ENCODE peak calls at places on chromosomes 4 and X, in five cellular contexts. F is A549, M is K562, J is stomach, R is transverse colon. N is an unnamed sample.

GRCh38 chr4:154490589-154491340 is 834 bp downstream of the DCHS2 start:
- DNase-seq in M (no peak), J (no peak), R (peak), F (no peak), N (peak)

GRCh38 chr4:140094701-140095420 is 59.1 kb downstream of the MAML3 start:
- DNase-seq in R (peak), J (peak), F (peak), M (no peak), N (peak)

GRCh38 chr4:105373324-105373723 is 100.5 kb downstream of the PPA2 start:
- DNase-seq in F (no peak), J (no peak), R (no peak), M (no peak), N (no peak)

GRCh38 chr4:83651846-83652245 is 115.9 kb downstream of the GPAT3 start:
- DNase-seq in M (no peak), R (no peak), F (no peak), J (no peak), N (no peak)

GRCh38 chr4:168514249-168514852 is 17.5 kb downstream of the PALLD start:
- DNase-seq in F (no peak), R (no peak), M (no peak), J (no peak), N (no peak)

GRCh38 chr4:169307581-169307980 is 36.8 kb upstream of the SH3RF1 start:
- DNase-seq in F (no peak), M (no peak), J (peak), R (no peak), N (no peak)

GRCh38 chr4:122854860-122855259 is 28.2 kb downstream of the FGF2 start:
- DNase-seq in F (no peak), J (no peak), R (no peak), M (no peak), N (no peak)

GRCh38 chr4:76923619-76924357 is 25.8 kb upstream of the SEPTIN11 start:
- DNase-seq in M (no peak), J (no peak), F (no peak), R (no peak), N (no peak)

GRCh38 chrX:18995216-18995615 is 11.3 kb upstream of the PHKA2 start:
- DNase-seq in J (no peak), M (no peak), F (peak), R (no peak), N (no peak)

GRCh38 chrX:136268051-136269048 is 17.1 kb upstream of the MAP7D3 start:
- DNase-seq in J (no peak), M (peak), F (peak), R (peak), N (no peak)

GRCh38 chr4:20773144-20773997 is 73.1 kb downstream of the PACRGL start:
- DNase-seq in J (peak), F (peak), R (peak), M (peak), N (peak)

GRCh38 chr4:2800691-2801596 is 8.1 kb downstream of the SH3BP2 start:
- DNase-seq in J (peak), M (peak), R (peak), F (no peak), N (peak)

GRCh38 chrX:37685452-37686347 is at the start of gene XK:
- DNase-seq in M (peak), F (peak), J (peak), R (peak), N (peak)

GRCh38 chr4:40057540-40058091 is 966 bp downstream of the N4BP2 start:
- DNase-seq in J (peak), M (peak), R (peak), F (peak), N (peak)

GRCh38 chr4:40058121-40058520 is 1.5 kb downstream of the N4BP2 start:
- DNase-seq in F (no peak), R (no peak), M (peak), J (no peak), N (no peak)

GRCh38 chr4:40055379-40055872 is 1.2 kb upstream of the N4BP2 start:
- DNase-seq in R (no peak), F (no peak), M (peak), J (no peak), N (no peak)

GRCh38 chr4:40055873-40056721 is 553 bp upstream of the N4BP2 start:
- DNase-seq in R (peak), J (peak), M (peak), F (peak), N (peak)

GRCh38 chr4:40056722-40057539 is at the start of gene N4BP2:
- DNase-seq in F (peak), J (peak), M (peak), R (peak), N (peak)
- TF ChIP-seq CTCF in F (peak), J (no peak), M (peak), R (peak), N (peak)

DNA sequence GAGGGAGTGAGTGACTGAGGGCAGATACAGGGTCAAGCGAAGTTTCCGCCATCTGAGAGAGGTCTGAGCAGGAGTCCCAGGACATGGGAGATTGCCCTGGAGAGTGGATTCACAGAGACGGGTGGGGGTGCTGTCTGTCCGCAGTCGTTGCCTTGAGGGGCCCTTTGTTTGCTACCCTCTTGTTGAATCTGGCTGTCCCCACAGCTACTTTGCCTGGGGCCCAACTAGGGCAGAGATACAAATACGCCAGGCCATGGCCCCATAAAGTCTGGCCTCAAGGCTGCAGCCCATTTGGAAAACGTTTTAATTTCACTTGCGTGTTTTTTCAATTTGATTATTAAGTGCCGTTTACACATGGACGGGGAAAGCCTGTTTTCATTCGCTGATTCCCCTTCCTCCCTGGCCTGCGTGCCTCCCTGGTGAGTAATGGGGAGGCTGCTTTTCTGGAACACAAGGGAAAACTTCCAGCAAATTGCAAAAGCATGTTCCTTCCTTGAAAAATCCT is 134.4 kb downstream of the SMIM20 start:
- DNase-seq in F (no peak), J (no peak), M (no peak), R (peak), N (peak)
- TF ChIP-seq EP300 in F (no peak), J (peak), M (no peak), R (peak), N (no peak)

DNA sequence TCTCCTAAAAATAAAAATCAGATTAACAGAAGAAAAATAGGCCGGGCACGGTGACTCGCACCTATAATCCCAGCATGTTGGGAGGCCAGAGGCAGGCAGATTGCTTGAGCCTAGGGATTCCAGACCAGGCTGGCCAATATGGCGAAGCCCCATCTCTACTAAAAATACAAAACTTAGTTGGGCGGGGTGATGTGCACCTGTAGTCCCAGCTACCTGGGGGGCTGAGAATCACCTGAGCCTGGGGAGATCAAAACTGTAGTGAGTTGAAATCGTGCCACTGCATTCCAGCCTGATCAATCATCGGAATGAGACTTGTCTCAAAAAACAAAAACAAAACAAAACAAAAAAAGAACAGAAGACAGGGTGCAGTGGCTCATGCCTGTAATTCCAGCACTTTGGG is 32.8 kb upstream of the NOCT start:
- DNase-seq in J (no peak), F (no peak), M (no peak), R (no peak), N (no peak)
- H3K27ac ChIP-seq in J (peak), F (no peak), M (no peak), R (peak), N (no peak)

DNA sequence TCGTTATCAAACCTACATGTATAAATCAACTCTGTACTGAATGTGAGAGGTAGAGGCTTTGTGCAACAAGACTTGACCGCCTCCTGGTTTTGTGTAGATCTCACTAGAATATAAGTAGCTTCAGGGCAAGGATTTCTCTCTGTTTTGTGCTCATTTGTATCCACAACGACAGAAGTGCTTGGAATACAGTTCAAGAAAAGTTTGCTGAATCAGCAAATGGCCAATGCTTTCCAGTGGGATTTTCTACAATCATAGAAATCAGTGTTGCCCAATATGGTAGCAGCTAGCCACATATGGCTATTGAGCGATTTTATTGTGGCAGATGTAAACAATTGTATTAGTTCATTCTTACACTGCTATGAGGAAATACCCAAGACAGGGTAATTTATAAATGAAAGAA is 127.4 kb downstream of the VCX3A start:
- DNase-seq in M (no peak), R (no peak), F (no peak), J (no peak), N (no peak)
- TF ChIP-seq CTCF in M (no peak), R (no peak), F (no peak), J (no peak), N (no peak)

GRCh38 chr4:144582105-144582850 is 63.7 kb upstream of the HHIP start:
- DNase-seq in R (no peak), M (no peak), J (no peak), F (peak), N (no peak)
- TF ChIP-seq EP300 in R (no peak), M (no peak), J (no peak), F (no peak), N (no peak)

GRCh38 chr4:158776106-158776505 is 7.3 kb downstream of the FNIP2 start:
- DNase-seq in F (no peak), M (no peak), R (no peak), J (no peak), N (no peak)

GRCh38 chr4:158777423-158777822 is 8.6 kb downstream of the FNIP2 start:
- DNase-seq in R (no peak), F (no peak), M (no peak), J (peak), N (no peak)

GRCh38 chr4:158778065-158778711 is 9.4 kb downstream of the FNIP2 start:
- DNase-seq in F (no peak), R (no peak), J (no peak), M (no peak), N (no peak)

GRCh38 chr4:158771776-158772175 is 3.0 kb downstream of the FNIP2 start:
- DNase-seq in F (no peak), M (no peak), R (no peak), J (no peak), N (no peak)

DNA sequence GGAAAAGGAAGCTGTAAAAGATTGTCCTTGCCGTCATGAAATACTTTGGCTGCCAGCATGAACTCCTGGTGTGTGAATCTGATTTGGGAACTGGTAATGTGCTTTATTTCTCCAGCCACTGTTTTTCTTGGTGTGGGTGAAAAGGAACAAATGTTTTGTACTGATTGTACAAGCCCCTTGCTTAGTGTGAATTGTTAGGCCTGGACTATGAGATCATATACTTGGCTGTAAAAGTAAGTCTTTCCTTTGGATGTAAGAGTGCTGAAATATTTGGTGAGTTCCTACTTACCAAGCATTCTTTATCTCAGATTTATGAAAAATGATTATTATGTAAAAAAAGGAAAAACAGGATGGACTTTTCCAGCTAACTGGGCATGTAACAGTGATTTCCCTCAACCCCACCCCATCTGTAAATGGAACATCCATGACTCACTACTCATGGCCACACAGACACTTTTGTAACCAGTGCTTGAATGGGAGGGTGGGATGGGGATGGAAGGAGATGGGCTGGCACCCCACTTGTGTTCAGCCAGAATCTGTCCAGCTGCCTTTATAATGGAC is 6.3 kb downstream of the FNIP2 start:
- DNase-seq in F (peak), R (no peak), J (no peak), M (no peak), N (no peak)
- H3K27ac ChIP-seq in F (peak), R (peak), J (peak), M (no peak), N (peak)

GRCh38 chrX:130994671-130995070 is 63.5 kb upstream of the ARHGAP36 start:
- DNase-seq in F (peak), R (no peak), J (no peak), M (peak), N (no peak)
- TF ChIP-seq CTCF in F (peak), R (peak), J (peak), M (peak), N (no peak)

GRCh38 chrX:20270557-20270880 is 3.8 kb upstream of the RPS6KA3 start:
- DNase-seq in R (no peak), F (no peak), M (no peak), J (no peak), N (no peak)
- TF ChIP-seq EP300 in R (no peak), F (no peak), M (no peak), J (no peak), N (no peak)